ENCODE peak calls at places on chromosome 22, in five cellular contexts. L is NCI-H1694; W is activated CD8-positive, alpha-beta memory T cell treated with anti-CD3 and anti-CD28 coated beads, Interleukin-2, amount 50 U/mL, for 4 hours; U is EH; B is amniotic stem cell. X is an unnamed sample.

GRCh38 chr22:42933783-42934144 is 76.7 kb upstream of the ARFGAP3 start:
- DNase-seq in L (no peak), W (no peak), U (peak; percentile 98), B (peak; percentile 90), X (peak; percentile 95)

GRCh38 chr22:47691152-47691895 is 928.9 kb downstream of the TBC1D22A start:
- DNase-seq in L (peak; percentile 33), W (no peak), U (no peak), B (no peak), X (no peak)

GRCh38 chr22:25781801-25782200 is 39.8 kb downstream of the MYO18B start:
- DNase-seq in L (no peak), W (no peak), U (no peak), B (no peak), X (no peak)

GRCh38 chr22:21752276-21752675 is 16.7 kb upstream of the YPEL1 start:
- DNase-seq in L (no peak), W (no peak), U (no peak), B (no peak), X (no peak)

GRCh38 chr22:24776525-24776924 is 2.0 kb upstream of the PIWIL3 start:
- DNase-seq in L (no peak), W (no peak), U (no peak), B (no peak), X (no peak)

GRCh38 chr22:50525991-50526848 is 822 bp upstream of the SCO2 start:
- DNase-seq in L (peak; percentile 74), W (peak; percentile 82), U (peak; percentile 80), B (peak; percentile 26), X (no peak)

GRCh38 chr22:42515896-42516295 is 3.7 kb downstream of the RRP7A start:
- DNase-seq in L (no peak), W (no peak), U (no peak), B (no peak), X (no peak)

GRCh38 chr22:47398921-47399790 is 636.7 kb downstream of the TBC1D22A start:
- DNase-seq in L (no peak), W (no peak), U (no peak), B (no peak), X (no peak)

GRCh38 chr22:19745155-19746133 is 15.1 kb upstream of the TBX1 start:
- DNase-seq in L (no peak), W (no peak), U (peak; percentile 45), B (no peak), X (no peak)

GRCh38 chr22:46071451-46072029 is 78.8 kb upstream of the PPARA start:
- DNase-seq in L (peak; percentile 89), W (peak; percentile 54), U (peak; percentile 96), B (peak; percentile 56), X (no peak)

GRCh38 chr22:50505276-50505775 is 2.2 kb downstream of the LMF2 start:
- DNase-seq in L (no peak), W (no peak), U (no peak), B (no peak), X (no peak)

GRCh38 chr22:39738746-39739145 is 154.8 kb downstream of the ENTHD1 start:
- DNase-seq in L (no peak), W (no peak), U (peak; percentile 64), B (no peak), X (no peak)

GRCh38 chr22:19520007-19520406 is 4.2 kb downstream of the CLDN5 start:
- DNase-seq in L (no peak), W (no peak), U (no peak), B (no peak), X (no peak)

GRCh38 chr22:50192056-50192824 is 6.5 kb downstream of the TRABD start:
- DNase-seq in L (no peak), W (no peak), U (peak; percentile 50), B (no peak), X (no peak)

GRCh38 chr22:32478994-32479393 is 4.4 kb downstream of the FBXO7 start:
- DNase-seq in L (no peak), W (no peak), U (peak; percentile 22), B (no peak), X (no peak)

GRCh38 chr22:28570697-28571373 is 108.8 kb downstream of the TTC28 start:
- DNase-seq in L (no peak), W (no peak), U (peak; percentile 16), B (no peak), X (no peak)

GRCh38 chr22:26587991-26588613 is 1.8 kb downstream of the TPST2 start:
- DNase-seq in L (no peak), W (no peak), U (peak; percentile 80), B (no peak), X (no peak)

GRCh38 chr22:24796056-24796455 is 10.0 kb upstream of the SGSM1 start:
- DNase-seq in L (no peak), W (no peak), U (no peak), B (no peak), X (no peak)

GRCh38 chr22:26756675-26757293 is 99.4 kb downstream of the MIAT start:
- DNase-seq in L (no peak), W (peak; percentile 50), U (peak; percentile 51), B (no peak), X (no peak)

GRCh38 chr22:38086001-38086845 is 2.2 kb upstream of the SLC16A8 start:
- DNase-seq in L (no peak), W (no peak), U (no peak), B (no peak), X (no peak)

GRCh38 chr22:41557401-41558240 is 3.2 kb upstream of the CSDC2 start:
- DNase-seq in L (peak; percentile 88), W (no peak), U (peak; percentile 77), B (peak; percentile 63), X (no peak)